ENCODE peak calls at places on chromosomes 3 and 15, in eight cellular contexts. O is midbrain; T is NCI-H1694; U is naive thymus-derived CD8-positive, alpha-beta T cell; X is Daoy; V is CMK; I is activated gamma-delta T cell treated with Interleukin-2 at 50 U/mL for 16 hours; B is retina. E is an unnamed sample.

GRCh38 chr3:189690237-189690636 is 59.0 kb downstream of the TP63 start:
- DNase-seq in V (no peak), T (no peak), X (no peak), I (no peak), B (no peak), U (no peak), O (no peak), E (no peak)

GRCh38 chr3:69251078-69251805 is 128.8 kb upstream of the LMOD3 start:
- DNase-seq in T (no peak), B (no peak), I (no peak), V (no peak), O (no peak), X (no peak), U (no peak), E (no peak)

GRCh38 chr3:128879125-128879969 is at the start of gene ACAD9:
- DNase-seq in O (peak), X (peak), U (peak), I (peak), T (peak), V (peak), B (peak), E (peak)

GRCh38 chr3:147356909-147357733 is 49.2 kb downstream of the ZIC4 start:
- DNase-seq in T (no peak), U (no peak), X (no peak), I (no peak), O (no peak), B (peak), V (no peak), E (no peak)

GRCh38 chr3:119418091-119418512 is 45.3 kb downstream of the TMEM39A start:
- DNase-seq in O (no peak), I (no peak), T (no peak), V (no peak), X (no peak), U (no peak), B (no peak), E (no peak)

GRCh38 chr3:122938756-122939425 is 88.7 kb downstream of the SEMA5B start:
- DNase-seq in X (no peak), V (no peak), U (no peak), O (no peak), B (no peak), T (no peak), I (no peak), E (peak)

GRCh38 chr15:29700296-29700695 is 122.0 kb downstream of the TJP1 start:
- DNase-seq in U (no peak), X (no peak), O (no peak), I (no peak), B (no peak), T (no peak), V (no peak), E (no peak)

GRCh38 chr15:41790756-41791546 is 16.7 kb downstream of the MAPKBP1 start:
- DNase-seq in O (no peak), X (peak), V (peak), I (no peak), B (no peak), U (no peak), T (no peak), E (no peak)

GRCh38 chr15:39692464-39693327 is 89.9 kb downstream of the FSIP1 start:
- DNase-seq in O (peak), X (no peak), T (peak), U (no peak), I (no peak), B (peak), V (no peak), E (no peak)

GRCh38 chr3:194140520-194141414 is 4.8 kb downstream of the HES1 start:
- DNase-seq in O (peak), B (peak), I (no peak), U (no peak), T (no peak), X (peak), V (peak), E (peak)

GRCh38 chr3:129260606-129261005 is 11.2 kb downstream of the COPG1 start:
- DNase-seq in B (no peak), V (no peak), T (no peak), U (no peak), I (no peak), X (no peak), O (no peak), E (no peak)

E was measured in lower leg skin.